ENCODE peak calls at places on chromosome 16, in ten cellular contexts. X is A549, E is adrenal gland, R is spleen, V is K562, C is GM12878, S is gastrocnemius medialis, H is testis, Z is ovary, I is uterus. T is an unnamed sample.
A peak's percentile ranks its signal among the peaks of the same experiment; 100 is the strongest.

GRCh38 chr16:9946022-9946720 is 236.1 kb downstream of the GRIN2A start:
- DNase-seq in X (no peak), E (no peak), R (no peak), V (no peak), C (no peak), S (no peak), H (no peak), Z (no peak), I (no peak), T (no peak)

GRCh38 chr16:16882766-16883165 is 503.8 kb downstream of the NPIPA7 start:
- DNase-seq in X (no peak), E (no peak), R (no peak), V (no peak), C (no peak), S (no peak), H (no peak), Z (no peak), I (no peak), T (no peak)

GRCh38 chr16:70476272-70477020 is 22.1 kb downstream of the FCSK start:
- DNase-seq in X (no peak), E (no peak), R (no peak), V (no peak), C (peak; percentile 96), S (peak; percentile 80), H (no peak), Z (no peak), I (no peak), T (peak; percentile 83)

GRCh38 chr16:68978303-68978954 is 127.0 kb upstream of the HAS3 start:
- DNase-seq in X (no peak), E (no peak), R (no peak), V (no peak), C (no peak), S (no peak), H (no peak), Z (no peak), I (no peak), T (peak; percentile 28)

GRCh38 chr16:80804061-80804450 is 342 bp downstream of the CDYL2 start:
- DNase-seq in X (no peak), E (peak; percentile 56), R (peak; percentile 87), V (no peak), C (no peak), S (no peak), H (peak; percentile 52), Z (peak; percentile 39), I (peak; percentile 22), T (peak; percentile 46)

GRCh38 chr16:77877712-77878111 is 89.3 kb downstream of the VAT1L start:
- DNase-seq in X (peak; percentile 10), E (peak; percentile 52), R (no peak), V (no peak), C (no peak), S (no peak), H (no peak), Z (no peak), I (no peak), T (peak; percentile 97)

GRCh38 chr16:68283840-68284595 is 19.7 kb downstream of the SLC7A6 start:
- DNase-seq in X (no peak), E (no peak), R (no peak), V (no peak), C (no peak), S (peak; percentile 97), H (peak; percentile 78), Z (no peak), I (no peak), T (no peak)

GRCh38 chr16:48054881-48055601 is 100.8 kb downstream of the ABCC12 start:
- DNase-seq in X (peak; percentile 30), E (peak; percentile 70), R (no peak), V (peak; percentile 25), C (no peak), S (peak; percentile 14), H (peak; percentile 73), Z (peak; percentile 46), I (no peak), T (peak; percentile 71)

GRCh38 chr16:15757630-15758251 is 99.1 kb downstream of the MYH11 start:
- DNase-seq in X (no peak), E (no peak), R (no peak), V (peak; percentile 20), C (no peak), S (no peak), H (no peak), Z (no peak), I (no peak), T (no peak)

DNA sequence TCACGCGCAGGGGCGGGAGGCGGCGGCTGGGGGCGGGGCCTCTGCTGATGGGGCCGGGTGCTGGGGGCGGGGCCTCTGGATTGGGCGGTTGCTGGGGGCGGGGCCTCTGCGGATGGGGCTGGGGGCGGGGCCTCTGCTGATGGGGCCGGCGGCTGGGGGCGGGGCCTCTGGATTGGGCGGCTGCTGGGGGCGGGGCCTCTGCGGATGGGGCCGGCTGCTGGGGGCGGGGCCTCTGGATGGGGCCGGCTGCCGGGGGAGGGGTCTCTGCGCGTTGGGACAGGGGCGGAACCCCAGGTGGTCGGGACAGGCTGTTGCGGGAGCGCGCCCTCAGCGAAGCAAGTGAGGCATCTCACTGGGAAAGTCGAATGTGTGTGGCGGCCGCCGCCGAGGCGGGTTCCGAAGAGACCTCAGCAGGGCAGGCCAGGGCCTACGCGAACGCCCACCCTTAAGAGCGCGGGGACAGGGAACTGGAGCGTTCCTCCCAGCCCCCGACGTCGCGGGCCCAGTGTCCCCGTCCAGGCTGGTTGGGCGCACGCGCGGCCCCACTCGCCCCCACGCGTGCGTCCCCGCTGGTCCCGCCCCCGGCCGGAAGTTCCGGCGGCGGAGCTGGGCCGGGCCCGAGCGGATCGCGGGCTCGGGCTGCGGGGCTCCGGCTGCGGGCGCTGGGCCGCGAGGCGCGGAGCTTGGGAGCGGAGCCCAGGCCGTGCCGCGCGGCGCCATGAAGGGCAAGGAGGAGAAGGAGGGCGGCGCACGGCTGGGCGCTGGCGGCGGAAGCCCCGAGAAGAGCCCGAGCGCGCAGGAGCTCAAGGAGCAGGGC is at the start of gene STUB1:
- DNase-seq in X (no peak), E (peak; percentile 91), R (peak; percentile 96), V (peak; percentile 88), C (no peak), S (peak; percentile 80), H (peak; percentile 94), Z (peak; percentile 93), I (peak; percentile 90), T (peak; percentile 80)
- TF ChIP-seq POLR2A in X (peak; percentile 48), E (peak; percentile 78), R (no peak), V (no peak), C (peak; percentile 79), S (peak; percentile 87), H (no peak), Z (peak; percentile 61), I (peak; percentile 88), T (peak; percentile 39)

DNA sequence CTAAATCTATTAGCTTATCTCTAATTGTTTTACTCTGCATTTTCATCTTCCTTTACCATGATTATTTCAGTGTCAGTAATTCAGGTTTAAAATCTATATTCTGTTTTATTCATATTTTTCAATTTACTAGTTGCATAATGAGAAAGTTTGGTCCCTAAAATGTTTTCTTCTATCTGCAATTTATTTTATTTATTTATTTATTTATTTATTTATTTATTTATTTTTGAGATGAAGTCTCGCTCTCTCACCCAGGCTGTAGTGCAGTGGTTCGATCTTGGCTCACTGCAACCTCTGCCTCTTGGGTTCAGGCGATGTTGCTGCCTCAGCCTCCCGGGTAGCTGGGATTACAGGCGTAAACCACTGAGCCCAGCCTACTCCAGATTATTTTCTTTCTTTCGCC is 1597.3 kb downstream of the CDH8 start:
- DNase-seq in X (no peak), E (no peak), R (no peak), V (no peak), C (no peak), S (no peak), H (no peak), Z (no peak), I (no peak), T (no peak)
- H3K9me3 ChIP-seq in X (no peaks in the 10 kb centered on the region), E (no peaks in the 10 kb centered on the region), R (peaks cover 5% of the 10 kb centered on the region), V (no peaks in the 10 kb centered on the region), C (no peaks in the 10 kb centered on the region), S (no peaks in the 10 kb centered on the region), H (no peaks in the 10 kb centered on the region), Z (no peaks in the 10 kb centered on the region), I (no peaks in the 10 kb centered on the region), T (peaks cover 3% of the 10 kb centered on the region)

GRCh38 chr16:3138342-3138741 is 3.5 kb downstream of the ZNF213 start:
- DNase-seq in X (no peak), E (no peak), R (no peak), V (no peak), C (no peak), S (no peak), H (no peak), Z (no peak), I (no peak), T (no peak)

GRCh38 chr16:3137267-3137666 is 2.4 kb downstream of the ZNF213 start:
- DNase-seq in X (no peak), E (no peak), R (no peak), V (no peak), C (no peak), S (no peak), H (no peak), Z (no peak), I (no peak), T (no peak)

GRCh38 chr16:3131755-3132377 is 3.0 kb upstream of the ZNF213 start:
- DNase-seq in X (no peak), E (peak; percentile 54), R (no peak), V (peak; percentile 61), C (no peak), S (no peak), H (peak; percentile 55), Z (peak; percentile 36), I (no peak), T (peak; percentile 35)

GRCh38 chr16:3135120-3135715 is 389 bp downstream of the ZNF213 start:
- DNase-seq in X (no peak), E (no peak), R (no peak), V (no peak), C (no peak), S (no peak), H (no peak), Z (no peak), I (no peak), T (no peak)

DNA sequence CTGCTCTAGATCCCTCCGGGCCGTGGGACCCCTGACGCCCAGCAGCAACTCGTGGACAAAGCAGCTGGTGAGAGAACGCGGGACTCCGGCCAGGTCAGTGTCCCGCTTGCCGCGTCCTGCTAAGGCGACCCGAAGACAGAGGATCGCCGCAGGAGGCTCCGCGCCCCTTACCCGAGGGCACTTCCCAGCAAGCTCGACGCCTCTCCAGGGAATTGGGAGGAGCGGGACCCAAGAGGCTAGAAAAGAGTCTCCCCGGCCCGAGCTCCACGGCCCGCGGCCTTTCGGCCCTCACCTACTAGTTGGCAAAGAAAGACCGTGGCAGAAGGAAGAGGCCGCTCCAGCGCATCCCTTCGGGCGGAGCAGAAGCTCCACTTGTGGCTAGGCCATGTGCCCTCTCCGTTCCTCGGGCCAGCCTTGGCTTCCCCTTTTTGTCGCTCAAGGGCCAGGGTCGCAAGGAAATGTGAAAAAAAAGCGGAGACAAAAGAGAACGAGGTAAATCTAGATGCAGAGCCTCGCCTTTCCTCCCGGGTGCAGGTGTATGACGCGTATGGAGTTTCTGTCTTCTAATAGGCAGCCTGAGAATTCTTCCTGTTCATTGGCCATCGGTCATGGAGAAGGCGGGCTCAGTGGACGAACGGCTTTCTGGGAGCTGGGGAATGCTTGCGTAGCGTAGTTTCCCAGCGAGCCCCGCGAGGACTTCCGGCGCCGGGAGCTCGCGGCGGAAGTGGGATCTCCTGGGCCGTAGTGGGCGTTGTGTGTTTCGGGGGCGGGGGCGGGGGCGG is at the start of gene ZNF213:
- DNase-seq in X (peak; percentile 94), E (peak; percentile 97), R (peak; percentile 96), V (peak; percentile 87), C (peak; percentile 95), S (peak; percentile 97), H (peak; percentile 98), Z (peak; percentile 93), I (peak; percentile 97), T (peak; percentile 97)
- TF ChIP-seq POLR2A in X (no peak), E (peak; percentile 88), R (peak; percentile 71), V (peak; percentile 90), C (peak; percentile 72), S (peak; percentile 87), H (peak; percentile 20), Z (peak; percentile 98), I (peak; percentile 83), T (peak; percentile 67)

GRCh38 chr16:877242-878065 is 76.9 kb upstream of the GNG13 start:
- DNase-seq in X (no peak), E (no peak), R (no peak), V (no peak), C (no peak), S (no peak), H (no peak), Z (no peak), I (no peak), T (no peak)
- H3K9me3 ChIP-seq in X (no peaks in the 10 kb centered on the region), E (no peaks in the 10 kb centered on the region), R (no peaks in the 10 kb centered on the region), V (no peaks in the 10 kb centered on the region), C (no peaks in the 10 kb centered on the region), S (no peaks in the 10 kb centered on the region), H (no peaks in the 10 kb centered on the region), Z (no peaks in the 10 kb centered on the region), I (no peaks in the 10 kb centered on the region), T (no peaks in the 10 kb centered on the region)

T was measured in IMR-90.